ENCODE peak calls at places on chromosomes 3 and 15, in five cellular contexts. G is EL, P is HS-5, Q is A549, K is bronchial epithelial cell. D is an unnamed sample.

GRCh38 chr15:56758770-56759449 is 25.6 kb upstream of the ZNF280D start:
- DNase-seq in G (peak), P (peak), Q (peak), K (peak), D (no peak)

GRCh38 chr3:182364723-182365650 is 428.3 kb upstream of the ATP11B start:
- DNase-seq in G (no peak), P (no peak), Q (no peak), K (peak), D (no peak)

GRCh38 chr3:158659454-158660237 is 12.8 kb downstream of the LXN start:
- DNase-seq in G (peak), P (peak), Q (peak), K (peak), D (peak)

GRCh38 chr15:68500363-68501317 is 68.7 kb upstream of the ITGA11 start:
- DNase-seq in G (no peak), P (no peak), Q (no peak), K (no peak), D (no peak)

GRCh38 chr3:153667341-153667740 is 453.8 kb upstream of the ARHGEF26 start:
- DNase-seq in G (no peak), P (no peak), Q (no peak), K (no peak), D (no peak)

GRCh38 chr3:18740631-18741583 is 315.8 kb upstream of the SATB1 start:
- DNase-seq in G (no peak), P (no peak), Q (no peak), K (no peak), D (no peak)

GRCh38 chr3:113908133-113908532 is 39.7 kb upstream of the ZDHHC23 start:
- DNase-seq in G (no peak), P (no peak), Q (no peak), K (no peak), D (no peak)

GRCh38 chr15:68209735-68210408 is 4.7 kb upstream of the CALML4 start:
- DNase-seq in G (no peak), P (no peak), Q (no peak), K (peak), D (no peak)

GRCh38 chr15:96626936-96627577 is 296.6 kb downstream of the NR2F2 start:
- DNase-seq in G (no peak), P (no peak), Q (no peak), K (no peak), D (no peak)

GRCh38 chr3:112136046-112136445 is 3.0 kb upstream of the GCSAM start:
- DNase-seq in G (no peak), P (no peak), Q (no peak), K (no peak), D (no peak)

GRCh38 chr3:58150800-58151199 is 60.0 kb downstream of the DNASE1L3 start:
- DNase-seq in G (no peak), P (no peak), Q (no peak), K (peak), D (no peak)

GRCh38 chr15:73069109-73069508 is 16.8 kb downstream of the NEO1 start:
- DNase-seq in G (no peak), P (no peak), Q (no peak), K (no peak), D (no peak)

GRCh38 chr3:124565013-124565412 is 165.2 kb upstream of the UMPS start:
- DNase-seq in G (peak), P (peak), Q (peak), K (peak), D (peak)

GRCh38 chr3:112503304-112503972 is 4.2 kb upstream of the BTLA start:
- DNase-seq in G (no peak), P (no peak), Q (no peak), K (no peak), D (no peak)

D was measured in dermis blood vessel endothelial cell.